ENCODE peak calls at places on chromosome 12, in seven cellular contexts. One of them, this sample, is unnamed.

GRCh38 chr12:34198924-34199323 is 176.6 kb downstream of the ALG10 start:
- DNase-seq in A549: no peak
- DNase-seq in tibial nerve: no peak
- DNase-seq in uterus: no peak
- DNase-seq in thyroid gland: no peak
- DNase-seq in HCT116: no peak
- DNase-seq in GM12892: no peak
- DNase-seq in this sample: no peak

GRCh38 chr12:105562727-105563072 is 232.2 kb downstream of the C12orf75 start:
- DNase-seq in HCT116: no peak
- DNase-seq in tibial nerve: no peak
- DNase-seq in GM12892: no peak
- DNase-seq in uterus: no peak
- DNase-seq in A549: peak
- DNase-seq in thyroid gland: no peak
- DNase-seq in this sample: no peak

GRCh38 chr12:46267618-46268348 is 1.1 kb downstream of the SLC38A1 start:
- DNase-seq in A549: no peak
- DNase-seq in uterus: peak
- DNase-seq in HCT116: no peak
- DNase-seq in thyroid gland: peak
- DNase-seq in tibial nerve: no peak
- DNase-seq in GM12892: peak
- DNase-seq in this sample: peak

GRCh38 chr12:91287753-91288152 is 105.1 kb upstream of the DCN start:
- DNase-seq in thyroid gland: no peak
- DNase-seq in uterus: no peak
- DNase-seq in HCT116: no peak
- DNase-seq in tibial nerve: no peak
- DNase-seq in GM12892: no peak
- DNase-seq in A549: no peak
- DNase-seq in this sample: no peak

GRCh38 chr12:115013668-115014072 is 329.7 kb upstream of the TBX3 start:
- DNase-seq in HCT116: no peak
- DNase-seq in uterus: no peak
- DNase-seq in A549: no peak
- DNase-seq in thyroid gland: no peak
- DNase-seq in GM12892: no peak
- DNase-seq in tibial nerve: no peak
- DNase-seq in this sample: no peak

GRCh38 chr12:2251485-2252179 is 198.8 kb downstream of the CACNA1C start:
- DNase-seq in uterus: no peak
- DNase-seq in tibial nerve: no peak
- DNase-seq in HCT116: no peak
- DNase-seq in GM12892: no peak
- DNase-seq in A549: no peak
- DNase-seq in thyroid gland: no peak
- DNase-seq in this sample: no peak

GRCh38 chr12:106445981-106446380 is 88.4 kb downstream of the POLR3B start:
- DNase-seq in GM12892: no peak
- DNase-seq in uterus: no peak
- DNase-seq in tibial nerve: no peak
- DNase-seq in A549: no peak
- DNase-seq in thyroid gland: no peak
- DNase-seq in HCT116: no peak
- DNase-seq in this sample: no peak

GRCh38 chr12:130715996-130716917 is at the start of gene RIMBP2:
- DNase-seq in thyroid gland: peak
- DNase-seq in tibial nerve: no peak
- DNase-seq in uterus: peak
- DNase-seq in GM12892: no peak
- DNase-seq in HCT116: no peak
- DNase-seq in A549: no peak
- DNase-seq in this sample: no peak

GRCh38 chr12:24778486-24779304 is 170.2 kb downstream of the BCAT1 start:
- DNase-seq in GM12892: no peak
- DNase-seq in uterus: no peak
- DNase-seq in tibial nerve: no peak
- DNase-seq in thyroid gland: no peak
- DNase-seq in A549: peak
- DNase-seq in HCT116: no peak
- DNase-seq in this sample: peak

GRCh38 chr12:52268212-52268611 is 6.2 kb upstream of the KRT86 start:
- DNase-seq in GM12892: no peak
- DNase-seq in uterus: no peak
- DNase-seq in thyroid gland: no peak
- DNase-seq in HCT116: no peak
- DNase-seq in tibial nerve: no peak
- DNase-seq in A549: no peak
- DNase-seq in this sample: no peak

GRCh38 chr12:68495666-68496065 is 115.0 kb upstream of the RAP1B start:
- DNase-seq in A549: no peak
- DNase-seq in tibial nerve: no peak
- DNase-seq in HCT116: no peak
- DNase-seq in uterus: no peak
- DNase-seq in GM12892: no peak
- DNase-seq in thyroid gland: no peak
- DNase-seq in this sample: no peak

GRCh38 chr12:11174022-11174421 is 3.0 kb downstream of the SMIM10L1 start:
- DNase-seq in HCT116: no peak
- DNase-seq in tibial nerve: no peak
- DNase-seq in A549: no peak
- DNase-seq in uterus: no peak
- DNase-seq in GM12892: no peak
- DNase-seq in thyroid gland: no peak
- DNase-seq in this sample: peak

GRCh38 chr12:53201170-53201541 is 5.9 kb downstream of the ITGB7 start:
- DNase-seq in GM12892: no peak
- DNase-seq in thyroid gland: no peak
- DNase-seq in A549: no peak
- DNase-seq in tibial nerve: no peak
- DNase-seq in uterus: no peak
- DNase-seq in HCT116: no peak
- DNase-seq in this sample: peak

GRCh38 chr12:46177842-46178608 is 90.8 kb downstream of the SLC38A1 start:
- DNase-seq in uterus: no peak
- DNase-seq in tibial nerve: no peak
- DNase-seq in HCT116: no peak
- DNase-seq in GM12892: no peak
- DNase-seq in A549: no peak
- DNase-seq in thyroid gland: no peak
- DNase-seq in this sample: no peak

GRCh38 chr12:95943231-95943842 is at the start of gene AMDHD1:
- DNase-seq in uterus: peak
- DNase-seq in A549: peak
- DNase-seq in tibial nerve: no peak
- DNase-seq in HCT116: peak
- DNase-seq in GM12892: peak
- DNase-seq in thyroid gland: peak
- DNase-seq in this sample: peak

GRCh38 chr12:119988788-119989618 is at the start of gene BICDL1:
- DNase-seq in GM12892: peak
- DNase-seq in thyroid gland: peak
- DNase-seq in uterus: peak
- DNase-seq in HCT116: peak
- DNase-seq in tibial nerve: no peak
- DNase-seq in A549: peak
- DNase-seq in this sample: peak

GRCh38 chr12:107415834-107416233 is 269.8 kb upstream of the PWP1 start:
- DNase-seq in tibial nerve: no peak
- DNase-seq in A549: no peak
- DNase-seq in uterus: no peak
- DNase-seq in HCT116: no peak
- DNase-seq in GM12892: no peak
- DNase-seq in thyroid gland: no peak
- DNase-seq in this sample: no peak

GRCh38 chr12:12070674-12071661 is at the start of gene BCL2L14:
- DNase-seq in uterus: no peak
- DNase-seq in thyroid gland: no peak
- DNase-seq in GM12892: no peak
- DNase-seq in HCT116: no peak
- DNase-seq in tibial nerve: no peak
- DNase-seq in A549: no peak
- DNase-seq in this sample: no peak

GRCh38 chr12:52362118-52362726 is 5.1 kb downstream of the KRT85 start:
- DNase-seq in uterus: no peak
- DNase-seq in HCT116: no peak
- DNase-seq in thyroid gland: no peak
- DNase-seq in A549: peak
- DNase-seq in GM12892: no peak
- DNase-seq in tibial nerve: no peak
- DNase-seq in this sample: peak

GRCh38 chr12:62210422-62210821 is 49.8 kb upstream of the USP15 start:
- DNase-seq in tibial nerve: no peak
- DNase-seq in uterus: no peak
- DNase-seq in HCT116: peak
- DNase-seq in thyroid gland: peak
- DNase-seq in GM12892: no peak
- DNase-seq in A549: peak
- DNase-seq in this sample: peak

GRCh38 chr12:47270782-47271664 is 191.3 kb upstream of the AMIGO2 start:
- DNase-seq in thyroid gland: no peak
- DNase-seq in A549: peak
- DNase-seq in uterus: no peak
- DNase-seq in GM12892: no peak
- DNase-seq in HCT116: peak
- DNase-seq in tibial nerve: no peak
- DNase-seq in this sample: peak

GRCh38 chr12:62834971-62835547 is 99.9 kb downstream of the PPM1H start:
- DNase-seq in thyroid gland: no peak
- DNase-seq in A549: no peak
- DNase-seq in tibial nerve: no peak
- DNase-seq in GM12892: no peak
- DNase-seq in HCT116: peak
- DNase-seq in uterus: peak
- DNase-seq in this sample: no peak

DNA sequence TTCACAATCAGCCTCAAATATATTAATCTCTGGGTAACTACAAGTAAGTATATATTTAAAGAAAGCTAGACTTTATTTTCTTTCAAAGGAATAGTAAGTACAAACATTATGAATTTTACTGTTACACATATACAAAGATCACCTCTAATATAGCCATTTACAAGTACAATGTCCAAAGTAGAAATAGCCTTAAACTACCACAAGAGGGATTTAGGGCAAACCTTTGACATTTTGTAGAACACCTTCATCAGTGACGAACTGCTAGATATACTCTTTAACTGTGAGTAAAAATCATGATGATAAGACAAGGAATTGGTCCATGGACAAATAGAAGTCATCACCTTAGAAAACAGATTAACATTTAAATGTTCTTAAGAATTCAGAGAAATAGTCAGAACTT is 69.8 kb downstream of the CNTN1 start:
- DNase-seq in GM12892: no peak
- DNase-seq in A549: no peak
- DNase-seq in uterus: no peak
- DNase-seq in tibial nerve: no peak
- DNase-seq in HCT116: no peak
- DNase-seq in thyroid gland: no peak
- DNase-seq in this sample: no peak
- TF ChIP-seq POLR2A in GM12892: no peak
- TF ChIP-seq POLR2A in A549: no peak
- TF ChIP-seq POLR2A in uterus: no peak
- TF ChIP-seq POLR2A in tibial nerve: no peak
- TF ChIP-seq POLR2A in HCT116: no peak
- TF ChIP-seq POLR2A in thyroid gland: no peak
- TF ChIP-seq POLR2A in this sample: no peak

DNA sequence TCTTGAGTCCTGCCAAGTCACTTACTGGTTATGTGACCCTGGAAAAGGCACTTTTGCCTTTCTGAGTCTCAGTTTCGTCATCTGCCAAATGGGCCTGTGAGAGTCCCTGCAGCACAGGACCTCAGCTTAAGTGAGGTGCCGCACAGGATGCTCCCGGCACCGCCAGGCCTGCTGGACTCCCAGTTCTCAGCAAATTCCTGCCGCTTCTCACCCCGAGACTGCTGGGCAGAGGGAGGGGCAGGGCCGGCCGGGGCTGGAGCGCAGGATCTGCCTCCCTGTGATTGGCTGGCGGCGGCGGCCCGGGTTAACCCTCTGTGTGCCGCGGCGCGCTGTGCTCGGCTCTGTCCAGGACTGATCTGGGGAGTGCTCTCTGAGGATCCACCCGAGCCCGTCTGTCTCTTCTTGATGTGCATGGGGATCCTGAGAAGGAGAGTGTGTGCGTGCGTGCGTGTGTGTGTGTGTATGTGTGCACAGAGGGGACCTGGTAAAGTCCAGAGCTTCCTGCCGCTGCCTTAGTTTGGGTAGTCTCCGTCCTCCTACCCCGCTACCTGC is 8.6 kb downstream of the SETD1B start:
- DNase-seq in tibial nerve: peak
- DNase-seq in uterus: peak
- DNase-seq in thyroid gland: peak
- DNase-seq in HCT116: no peak
- DNase-seq in GM12892: peak
- DNase-seq in A549: peak
- DNase-seq in this sample: peak
- TF ChIP-seq POLR2A in tibial nerve: no peak
- TF ChIP-seq POLR2A in uterus: no peak
- TF ChIP-seq POLR2A in thyroid gland: no peak
- TF ChIP-seq POLR2A in HCT116: no peak
- TF ChIP-seq POLR2A in GM12892: no peak
- TF ChIP-seq POLR2A in A549: no peak
- TF ChIP-seq POLR2A in this sample: no peak

DNA sequence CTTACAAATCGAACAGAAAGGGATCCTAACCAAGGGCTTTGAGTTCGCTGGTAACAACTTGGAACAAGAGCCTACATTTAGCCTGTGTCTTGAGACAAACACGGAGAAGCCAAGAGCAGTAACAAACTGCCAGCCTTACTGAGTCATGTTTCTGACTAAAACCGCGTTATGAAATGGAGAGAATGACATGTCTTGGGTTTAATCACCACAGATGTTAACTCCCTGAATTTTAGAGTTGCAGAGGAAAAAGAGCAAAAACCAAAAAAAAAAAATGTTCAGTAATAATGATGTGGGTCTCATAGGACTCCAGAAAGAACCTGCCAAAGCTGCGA is 1.0 kb downstream of the BLTP3B start:
- DNase-seq in thyroid gland: no peak
- DNase-seq in GM12892: no peak
- DNase-seq in uterus: peak
- DNase-seq in tibial nerve: no peak
- DNase-seq in A549: no peak
- DNase-seq in HCT116: peak
- DNase-seq in this sample: peak
- TF ChIP-seq POLR2A in thyroid gland: no peak
- TF ChIP-seq POLR2A in GM12892: no peak
- TF ChIP-seq POLR2A in uterus: no peak
- TF ChIP-seq POLR2A in tibial nerve: no peak
- TF ChIP-seq POLR2A in A549: no peak
- TF ChIP-seq POLR2A in HCT116: no peak
- TF ChIP-seq POLR2A in this sample: peak

DNA sequence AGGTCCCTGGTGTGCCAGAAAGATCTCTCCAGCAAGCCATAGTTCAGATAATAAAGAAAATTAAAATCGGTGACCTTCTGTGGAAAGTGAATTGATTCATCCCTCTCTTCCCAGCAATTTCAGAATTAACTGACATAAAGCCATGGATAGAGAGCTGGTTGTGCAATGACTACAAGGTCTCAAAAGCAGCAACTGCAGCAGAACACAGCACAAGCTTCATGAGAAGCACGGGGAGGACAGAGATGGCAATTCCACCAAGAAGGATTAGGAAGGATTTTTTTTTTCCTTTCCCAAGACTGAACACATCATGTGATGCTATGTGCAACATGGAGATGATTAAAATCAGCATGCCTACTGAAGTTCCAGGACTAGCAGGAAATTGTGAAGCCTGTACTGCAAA is 154.9 kb upstream of the PLEKHG7 start:
- DNase-seq in thyroid gland: no peak
- DNase-seq in uterus: no peak
- DNase-seq in HCT116: no peak
- DNase-seq in tibial nerve: no peak
- DNase-seq in GM12892: no peak
- DNase-seq in A549: no peak
- DNase-seq in this sample: no peak
- TF ChIP-seq POLR2A in thyroid gland: no peak
- TF ChIP-seq POLR2A in uterus: no peak
- TF ChIP-seq POLR2A in HCT116: no peak
- TF ChIP-seq POLR2A in tibial nerve: no peak
- TF ChIP-seq POLR2A in GM12892: no peak
- TF ChIP-seq POLR2A in A549: no peak
- TF ChIP-seq POLR2A in this sample: no peak

This sample was measured in erythroblast.